ENCODE peak calls at places on chromosome 7, in eight cellular contexts. N, J, B, H, A, G, W and S are unnamed samples.

GRCh38 chr7:81190997-81191747 is 272.3 kb upstream of the SEMA3C start:
- DNase-seq in N (no peak), J (peak; percentile 73), A (peak; percentile 31), W (no peak), B (no peak), H (no peak), G (peak; percentile 61), S (peak; percentile 42)

GRCh38 chr7:121669144-121669543 is 203.8 kb upstream of the PTPRZ1 start:
- DNase-seq in W (no peak), H (no peak), J (no peak), G (no peak), A (no peak), N (no peak), B (no peak), S (no peak)

GRCh38 chr7:156005202-156005821 is 193.0 kb upstream of the SHH start:
- DNase-seq in W (no peak), H (no peak), B (no peak), N (no peak), J (no peak), A (no peak), G (no peak), S (no peak)

GRCh38 chr7:152574892-152575511 is 100.9 kb downstream of the XRCC2 start:
- DNase-seq in W (no peak), G (no peak), N (no peak), A (no peak), H (no peak), J (no peak), B (no peak), S (peak; percentile 30)

GRCh38 chr7:80335473-80336232 is 176.2 kb downstream of the GNAT3 start:
- DNase-seq in A (peak; percentile 35), B (no peak), H (no peak), N (no peak), G (no peak), W (no peak), J (no peak), S (no peak)

GRCh38 chr7:126658684-126659083 is 594.1 kb downstream of the GRM8 start:
- DNase-seq in B (no peak), A (no peak), N (no peak), G (no peak), H (no peak), J (no peak), W (no peak), S (no peak)

GRCh38 chr7:111741811-111742240 is 179.5 kb upstream of the IMMP2L start:
- DNase-seq in N (no peak), H (peak; percentile 32), G (peak; percentile 85), B (peak; percentile 65), J (peak; percentile 78), A (no peak), W (peak; percentile 71), S (no peak)

GRCh38 chr7:69656890-69657289 is 58.6 kb downstream of the AUTS2 start:
- DNase-seq in N (no peak), W (no peak), G (no peak), H (peak; percentile 43), A (no peak), J (peak; percentile 67), B (no peak), S (no peak)

GRCh38 chr7:105838273-105839141 is 37.9 kb downstream of the ATXN7L1 start:
- DNase-seq in G (peak; percentile 28), A (no peak), B (no peak), N (no peak), J (peak; percentile 24), H (peak; percentile 49), W (peak; percentile 30), S (no peak)

GRCh38 chr7:1060315-1061080 is 16.2 kb downstream of the GPR146 start:
- DNase-seq in A (no peak), J (no peak), G (no peak), N (no peak), B (no peak), W (peak; percentile 47), H (peak; percentile 47), S (no peak)

GRCh38 chr7:36232971-36233550 is 80.0 kb downstream of the EEPD1 start:
- DNase-seq in B (no peak), H (no peak), N (no peak), A (no peak), W (no peak), J (no peak), G (no peak), S (no peak)

GRCh38 chr7:126699707-126700106 is 553.0 kb downstream of the GRM8 start:
- DNase-seq in B (peak; percentile 23), N (no peak), W (no peak), H (no peak), J (no peak), A (no peak), G (no peak), S (no peak)

GRCh38 chr7:157825325-157825724 is 488.5 kb downstream of the DNAJB6 start:
- DNase-seq in H (no peak), W (no peak), G (no peak), N (no peak), B (no peak), J (no peak), A (no peak), S (no peak)

GRCh38 chr7:87609946-87610345 is 9.3 kb upstream of the ABCB1 start:
- DNase-seq in G (no peak), W (no peak), N (no peak), A (no peak), J (no peak), B (no peak), H (no peak), S (no peak)

GRCh38 chr7:21543528-21544302 is 876 bp downstream of the DNAH11 start:
- DNase-seq in G (peak; percentile 49), J (peak; percentile 22), N (no peak), A (no peak), H (no peak), W (no peak), B (peak; percentile 20), S (no peak)

GRCh38 chr7:78018541-78019456 is 220.2 kb downstream of the PHTF2 start:
- DNase-seq in N (no peak), G (peak; percentile 68), A (no peak), B (no peak), J (peak; percentile 71), H (no peak), W (no peak), S (peak; percentile 29)

DNA sequence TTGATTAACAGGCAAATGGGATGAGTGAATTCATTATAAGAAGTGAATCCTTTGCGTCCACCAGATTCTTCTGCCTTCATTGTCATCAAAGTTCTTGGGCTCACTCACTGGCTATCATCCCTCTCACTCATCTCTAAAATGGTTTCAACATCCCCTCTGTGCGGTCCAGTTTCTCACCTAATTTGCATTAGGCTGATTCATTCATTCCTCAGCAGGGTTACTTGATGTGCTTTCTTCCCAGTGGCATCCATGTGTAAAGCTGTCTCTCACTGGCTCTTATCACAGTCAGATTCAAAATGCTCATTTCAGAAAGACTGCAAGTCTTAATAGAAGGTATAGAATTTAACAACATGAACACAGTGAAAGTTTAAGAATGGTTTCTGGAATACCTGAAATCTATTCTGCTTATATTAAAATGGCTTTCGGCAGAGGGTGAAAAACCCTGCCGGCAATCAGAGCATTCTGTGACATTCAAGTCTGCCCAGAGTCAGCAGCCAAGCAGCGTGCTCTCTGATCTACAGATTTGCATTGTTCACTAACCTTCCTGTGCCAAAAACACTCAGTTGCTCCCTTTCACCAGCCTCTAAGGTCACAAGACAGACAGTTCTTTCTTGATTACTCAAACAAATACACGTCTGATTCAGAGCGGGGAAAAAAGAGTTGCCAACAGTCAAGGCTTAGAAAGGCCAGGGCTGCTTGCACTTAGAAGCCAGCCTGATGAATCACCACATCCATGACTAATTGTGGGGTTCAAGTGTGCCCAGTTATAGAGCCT is 106.7 kb downstream of the TES start:
- DNase-seq in B (no peak), A (peak; percentile 99), G (peak; percentile 100), J (peak; percentile 98), N (peak; percentile 83), W (no peak), H (peak; percentile 40), S (peak; percentile 99)
- H3K4me3 ChIP-seq in B (no peak overlapping the region), A (peak overlapping the region; percentile 27), G (no peak overlapping the region), J (no peak overlapping the region), N (no peak overlapping the region), W (no peak overlapping the region), H (no peak overlapping the region), S (no peak overlapping the region)

DNA sequence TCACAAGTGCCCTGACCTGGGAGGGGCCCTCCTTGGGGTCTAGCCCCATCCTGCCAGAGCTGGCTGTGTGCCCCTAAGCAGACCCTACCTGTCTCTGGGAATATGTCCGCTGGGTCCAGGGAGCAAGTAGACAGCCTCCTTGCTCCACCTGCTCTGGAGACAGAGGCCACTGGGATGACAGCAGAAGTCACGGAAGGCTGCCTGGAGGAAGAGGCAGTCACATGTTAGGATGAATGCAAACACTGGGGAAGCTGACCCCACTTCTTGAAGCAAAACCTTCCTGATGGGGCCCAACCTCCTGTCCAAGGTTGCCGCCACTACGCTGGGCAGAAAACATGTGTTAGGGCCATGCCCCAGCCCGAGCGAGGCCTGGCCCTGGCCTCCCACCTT is 11.7 kb upstream of the LFNG start:
- DNase-seq in J (no peak), A (no peak), N (no peak), G (no peak), H (no peak), B (no peak), W (no peak), S (no peak)
- H3K4me3 ChIP-seq in J (no peak overlapping the region), A (no peak overlapping the region), N (no peak overlapping the region), G (no peak overlapping the region), H (no peak overlapping the region), B (no peak overlapping the region), W (no peak overlapping the region), S (no peak overlapping the region)

GRCh38 chr7:158999496-158999895 is 143.1 kb downstream of the DYNC2I1 start:
- DNase-seq in H (no peak), B (no peak), A (no peak), W (no peak), G (no peak), N (peak; percentile 33), J (no peak), S (no peak)
- H3K4me3 ChIP-seq in H (no peak overlapping the region), B (no peak overlapping the region), A (no peak overlapping the region), W (no peak overlapping the region), G (no peak overlapping the region), N (no peak overlapping the region), J (no peak overlapping the region), S (no peak overlapping the region)

GRCh38 chr7:85078181-85078580 is 108.7 kb downstream of the SEMA3D start:
- DNase-seq in J (no peak), H (no peak), G (no peak), B (no peak), W (no peak), N (no peak), A (no peak), S (no peak)
- H3K4me3 ChIP-seq in J (no peak overlapping the region), H (no peak overlapping the region), G (no peak overlapping the region), B (no peak overlapping the region), W (no peak overlapping the region), N (no peak overlapping the region), A (no peak overlapping the region), S (no peak overlapping the region)